ENCODE peak calls at places on chromosomes 2 and 18, in nine cellular contexts. Y is GM23248, Q is SK-N-SH, K is cardiac muscle cell, S is SJCRH30, A is transverse colon, I is GM23338, Z is brain microvascular endothelial cell, V is A549. D is an unnamed sample.

GRCh38 chr2:202122975-202123765 is 50.1 kb downstream of the KIAA2012 start:
- DNase-seq in Q (no peak), I (peak), K (no peak), V (no peak), Y (peak), A (no peak), Z (no peak), S (no peak), D (no peak)

GRCh38 chr2:27681844-27682243 is 18.2 kb downstream of the SLC4A1AP start:
- DNase-seq in K (peak), Y (peak), A (no peak), I (no peak), Z (peak), Q (no peak), S (no peak), V (no peak), D (no peak)

GRCh38 chr2:309148-309969 is 21.5 kb upstream of the ALKAL2 start:
- DNase-seq in Q (no peak), Z (no peak), K (no peak), A (no peak), V (no peak), Y (no peak), S (no peak), I (peak), D (no peak)

GRCh38 chr2:6027066-6027465 is 334.9 kb downstream of the SOX11 start:
- DNase-seq in Z (no peak), K (no peak), Y (no peak), V (no peak), A (no peak), Q (no peak), S (peak), I (no peak), D (no peak)

GRCh38 chr2:233981574-233982420 is 64.6 kb downstream of the TRPM8 start:
- DNase-seq in Y (no peak), I (no peak), S (no peak), A (no peak), Z (no peak), Q (no peak), V (no peak), K (no peak), D (no peak)

GRCh38 chr2:148391324-148391723 is 253.2 kb upstream of the EPC2 start:
- DNase-seq in Q (no peak), Z (no peak), K (no peak), S (no peak), A (no peak), V (no peak), Y (peak), I (no peak), D (no peak)

GRCh38 chr2:158099716-158100115 is 2.0 kb upstream of the UPP2 start:
- DNase-seq in V (no peak), S (no peak), A (no peak), Y (peak), K (no peak), I (no peak), Q (no peak), Z (no peak), D (no peak)

GRCh38 chr2:39933166-39933565 is 154.1 kb upstream of the THUMPD2 start:
- DNase-seq in I (no peak), V (no peak), S (no peak), Y (no peak), K (no peak), Z (no peak), Q (no peak), A (no peak), D (no peak)

GRCh38 chr2:120379916-120380893 is 34.3 kb downstream of the INHBB start:
- DNase-seq in Z (no peak), V (no peak), A (no peak), Y (no peak), Q (no peak), S (no peak), K (no peak), I (no peak), D (no peak)

GRCh38 chr2:22355816-22356433 is 1029.1 kb upstream of the KLHL29 start:
- DNase-seq in Z (peak), I (peak), Q (peak), Y (peak), S (peak), A (peak), V (peak), K (peak), D (peak)

GRCh38 chr2:60885683-60886082 is 4.3 kb downstream of the REL start:
- DNase-seq in Z (no peak), K (no peak), A (no peak), Y (no peak), V (no peak), S (no peak), I (no peak), Q (no peak), D (no peak)

GRCh38 chr2:168699834-168700417 is 102.5 kb upstream of the NOSTRIN start:
- DNase-seq in K (no peak), V (no peak), A (peak), Z (peak), S (peak), Y (peak), I (no peak), Q (peak), D (no peak)

GRCh38 chr18:54323970-54324369 is 33.7 kb downstream of the STARD6 start:
- DNase-seq in S (no peak), I (no peak), V (no peak), Z (no peak), Q (no peak), Y (no peak), K (no peak), A (no peak), D (no peak)

GRCh38 chr2:9740382-9741040 is 102.8 kb upstream of the TAF1B start:
- DNase-seq in Z (no peak), I (no peak), Y (no peak), V (no peak), Q (no peak), A (no peak), K (no peak), S (no peak), D (no peak)

GRCh38 chr2:241040081-241040803 is 41.8 kb downstream of the SNED1 start:
- DNase-seq in K (no peak), V (no peak), S (no peak), I (no peak), Y (no peak), A (no peak), Z (no peak), Q (no peak), D (no peak)

GRCh38 chr18:44943201-44943881 is 262.7 kb downstream of the SETBP1 start:
- DNase-seq in Z (peak), A (no peak), V (no peak), I (peak), K (no peak), Y (peak), Q (no peak), S (peak), D (no peak)

GRCh38 chr2:202109737-202110184 is 36.7 kb downstream of the KIAA2012 start:
- DNase-seq in I (peak), V (no peak), A (no peak), K (no peak), Q (no peak), Z (peak), Y (peak), S (peak), D (no peak)

DNA sequence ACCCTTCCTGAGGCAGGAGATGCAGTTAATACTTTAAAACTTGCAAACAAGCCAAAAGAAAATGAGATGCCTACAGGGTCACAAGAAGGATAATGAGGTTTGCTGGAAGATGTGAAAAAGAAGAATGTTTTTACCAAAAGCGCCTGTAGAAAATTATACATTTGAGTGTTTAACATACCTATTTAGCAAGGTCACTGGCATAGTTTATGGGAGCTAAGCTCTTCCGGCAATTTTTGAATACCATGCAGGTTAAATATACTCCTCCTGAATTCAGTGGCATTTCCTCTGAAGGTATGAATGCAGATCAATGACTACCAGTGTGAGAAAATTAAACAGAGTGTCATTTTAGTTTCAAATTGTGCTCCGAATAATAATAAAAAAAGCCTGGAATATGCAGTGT is 21.2 kb upstream of the MAP3K20 start:
- DNase-seq in K (no peak), A (no peak), Z (no peak), S (no peak), V (no peak), Q (no peak), I (no peak), Y (peak), D (no peak)
- H3K4me3 ChIP-seq in K (no peak), A (no peak), Z (no peak), S (no peak), V (no peak), Q (no peak), I (no peak), Y (no peak), D (no peak)

GRCh38 chr18:11880586-11881304 is 27.4 kb downstream of the MPPE1 start:
- DNase-seq in S (no peak), Q (no peak), Z (no peak), K (peak), A (no peak), Y (no peak), I (no peak), V (no peak), D (no peak)
- H3K27ac ChIP-seq in S (no peak), Q (no peak), Z (no peak), K (peak), A (no peak), Y (no peak), I (no peak), V (no peak), D (no peak)

DNA sequence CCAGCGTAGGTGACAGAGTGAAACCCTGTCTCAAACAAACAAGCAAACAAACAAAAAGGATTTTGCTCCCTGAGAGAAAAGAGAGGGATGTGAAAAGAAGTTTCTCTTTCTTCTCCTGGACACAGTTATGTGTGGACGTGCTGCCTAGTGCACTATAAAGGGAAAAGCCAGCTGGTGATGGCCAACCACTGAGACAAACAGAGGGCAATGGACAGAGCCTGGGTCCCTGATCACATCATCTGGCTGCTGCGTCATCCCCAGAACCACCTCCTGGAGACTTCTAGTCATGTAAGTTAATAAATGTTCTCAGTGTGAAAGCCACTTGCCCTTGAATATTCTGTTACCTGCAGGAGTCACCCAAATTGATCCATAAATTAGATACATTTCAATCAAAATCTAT is 184.9 kb downstream of the PDE11A start:
- DNase-seq in Y (no peak), V (no peak), A (no peak), K (no peak), I (no peak), S (no peak), Q (no peak), Z (no peak), D (no peak)
- H3K4me3 ChIP-seq in Y (no peak), V (no peak), A (no peak), K (no peak), I (no peak), S (no peak), Q (no peak), Z (no peak), D (no peak)

GRCh38 chr18:78913830-78914585 is 65.6 kb upstream of the SALL3 start:
- DNase-seq in I (no peak), Z (no peak), Q (no peak), V (no peak), Y (no peak), A (no peak), S (no peak), K (no peak), D (no peak)
- H3K27ac ChIP-seq in I (no peak), Z (no peak), Q (no peak), V (no peak), Y (no peak), A (no peak), S (no peak), K (no peak), D (no peak)

GRCh38 chr2:65490222-65490621 is 57.8 kb upstream of the SPRED2 start:
- DNase-seq in S (no peak), Q (no peak), K (no peak), Y (no peak), A (no peak), Z (no peak), I (no peak), V (no peak), D (no peak)

GRCh38 chr2:65489269-65489668 is 56.9 kb upstream of the SPRED2 start:
- DNase-seq in Y (no peak), I (no peak), A (peak), V (no peak), S (no peak), Q (no peak), Z (no peak), K (no peak), D (no peak)

GRCh38 chr2:65486802-65487201 is 54.4 kb upstream of the SPRED2 start:
- DNase-seq in S (no peak), Q (no peak), V (no peak), I (no peak), A (no peak), Y (no peak), K (no peak), Z (no peak), D (no peak)

GRCh38 chr2:65487404-65487803 is 55.0 kb upstream of the SPRED2 start:
- DNase-seq in V (no peak), S (no peak), Y (no peak), K (no peak), Z (no peak), A (no peak), Q (no peak), I (no peak), D (no peak)

GRCh38 chr2:65488527-65488926 is 56.1 kb upstream of the SPRED2 start:
- DNase-seq in Q (no peak), K (no peak), V (no peak), A (no peak), I (no peak), Y (no peak), Z (no peak), S (no peak), D (no peak)
- H3K4me3 ChIP-seq in Q (no peak), K (no peak), V (no peak), A (no peak), I (no peak), Y (no peak), Z (no peak), S (no peak), D (no peak)

DNA sequence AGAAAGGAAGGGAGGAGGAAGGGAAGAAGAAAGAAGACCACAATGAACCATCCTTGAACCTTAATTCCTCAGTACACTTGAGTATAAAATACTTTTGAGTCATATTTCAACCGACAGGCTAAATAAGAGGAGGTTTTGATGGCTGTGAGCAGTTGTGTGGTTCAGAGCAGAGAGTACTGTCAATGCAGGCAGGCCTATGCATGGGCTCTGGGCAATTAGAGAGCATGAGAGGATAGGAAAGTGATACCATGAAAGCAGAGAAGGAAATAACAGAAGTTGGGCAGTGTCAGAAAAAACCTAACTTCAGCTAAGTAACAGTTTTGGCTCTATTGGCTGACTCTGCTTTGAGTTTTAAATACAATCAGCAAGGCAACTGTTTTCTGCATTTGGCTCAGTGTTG is 123.6 kb upstream of the STK17B start:
- DNase-seq in Q (no peak), Z (no peak), V (no peak), K (no peak), S (peak), I (no peak), Y (no peak), A (no peak), D (no peak)
- H3K27ac ChIP-seq in Q (peak), Z (peak), V (peak), K (no peak), S (peak), I (no peak), Y (no peak), A (no peak), D (no peak)

DNA sequence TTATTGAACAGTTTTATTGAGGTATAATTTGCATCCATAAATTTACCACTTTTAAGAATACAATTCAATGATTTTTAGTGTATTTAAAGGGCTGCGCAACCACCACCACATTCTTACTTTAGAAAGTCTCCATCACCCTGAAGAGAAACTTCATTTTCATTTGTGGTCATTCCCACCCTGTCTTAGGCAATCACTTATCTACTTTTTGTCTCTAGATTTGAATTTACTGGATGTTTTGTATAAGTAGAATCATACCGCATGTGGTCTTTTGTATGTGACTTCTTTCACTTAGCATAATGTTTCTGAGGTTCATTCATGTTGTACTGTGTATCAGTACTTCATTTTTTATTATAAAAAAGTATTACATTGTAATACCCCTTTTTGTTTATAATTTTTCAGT is 17.9 kb upstream of the SLC4A10 start:
- DNase-seq in A (no peak), S (no peak), V (no peak), I (no peak), Y (no peak), K (no peak), Z (no peak), Q (no peak), D (no peak)
- H3K4me3 ChIP-seq in A (no peak), S (no peak), V (no peak), I (no peak), Y (no peak), K (no peak), Z (no peak), Q (no peak), D (no peak)

DNA sequence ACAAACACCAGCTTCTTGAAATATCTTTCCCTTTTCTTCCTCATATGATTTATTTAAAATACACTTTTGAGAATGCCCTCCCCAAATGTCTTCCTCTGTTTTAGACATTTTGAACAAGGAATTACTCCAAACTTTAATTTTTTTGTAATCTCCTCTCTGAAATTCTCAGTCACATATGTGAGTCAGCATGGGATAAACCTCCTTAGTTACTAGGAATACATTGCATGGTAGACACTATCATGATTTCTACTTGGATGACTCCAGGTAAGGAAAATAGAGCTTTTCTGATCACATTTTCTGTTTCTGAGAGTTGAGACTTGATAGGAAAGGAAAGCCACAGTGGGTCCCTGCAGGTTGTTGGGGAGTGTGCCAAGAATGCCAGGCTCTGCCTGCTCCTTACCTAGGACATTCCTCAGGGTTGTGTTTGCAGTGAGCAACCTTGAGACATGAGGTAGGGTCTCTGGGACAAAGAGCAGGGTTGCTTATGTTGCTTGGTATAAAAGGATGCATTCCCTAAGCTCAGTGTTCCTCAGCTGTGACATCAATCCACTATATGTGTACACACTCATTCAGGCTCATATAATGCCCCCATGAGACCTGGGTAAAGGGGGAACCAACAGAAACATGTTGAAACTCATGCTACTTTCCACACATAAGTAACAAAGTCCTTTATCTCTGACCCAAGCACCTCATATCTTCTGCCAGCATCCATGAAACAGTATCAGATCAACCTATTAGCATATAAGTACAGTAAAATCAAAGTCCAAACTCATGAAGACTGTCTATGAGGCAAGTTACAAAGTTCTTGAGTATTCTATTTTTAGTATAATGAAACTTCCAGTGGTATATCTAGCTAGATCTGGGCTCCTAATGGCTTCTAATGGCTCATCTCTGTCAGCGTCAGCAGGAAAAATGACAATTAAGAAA is 112.8 kb upstream of the SCN1A start:
- DNase-seq in I (no peak), K (no peak), Z (no peak), S (no peak), A (no peak), Y (peak), V (no peak), Q (no peak), D (no peak)
- H3K27ac ChIP-seq in I (no peak), K (no peak), Z (peak), S (no peak), A (no peak), Y (peak), V (no peak), Q (peak), D (no peak)

GRCh38 chr2:224062481-224063307 is 23.6 kb upstream of the SERPINE2 start:
- DNase-seq in Q (no peak), I (peak), K (no peak), V (no peak), S (no peak), Y (no peak), A (no peak), Z (no peak), D (no peak)
- H3K4me3 ChIP-seq in Q (no peak), I (no peak), K (no peak), V (no peak), S (no peak), Y (no peak), A (no peak), Z (no peak), D (no peak)

DNA sequence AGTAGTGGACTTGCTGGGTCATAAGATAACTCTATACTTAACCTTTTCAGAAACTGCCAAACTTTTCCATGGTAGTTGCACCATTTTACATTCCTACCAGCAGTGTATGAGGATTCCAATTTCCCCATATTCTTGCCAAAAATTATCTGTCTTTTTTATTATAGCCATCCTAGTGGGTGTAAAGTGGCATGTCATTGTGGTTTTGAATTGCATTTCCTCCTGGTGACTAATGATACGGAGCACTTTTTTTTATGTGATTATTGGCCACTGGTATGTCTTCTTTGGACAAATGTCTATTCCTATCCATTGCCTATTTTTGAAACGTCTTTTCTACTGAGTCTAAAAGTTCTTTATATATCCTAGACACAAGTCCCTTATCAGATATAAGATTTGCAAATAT is 44.3 kb downstream of the CACNB4 start:
- DNase-seq in I (no peak), Q (no peak), V (no peak), K (no peak), Z (peak), A (no peak), Y (peak), S (no peak), D (no peak)
- H3K27ac ChIP-seq in I (no peak), Q (peak), V (no peak), K (no peak), Z (peak), A (no peak), Y (no peak), S (no peak), D (no peak)

D was measured in WERI-Rb-1.